ENCODE peak calls at places on chromosomes 2 and 18, in four cellular contexts. One of them, this sample, is unnamed.

GRCh38 chr18:39037925-39038324 is 1472.3 kb upstream of the CELF4 start:
- DNase-seq in lower lobe of right lung: no peak
- DNase-seq in tibial nerve: no peak
- DNase-seq in AG04450: no peak
- DNase-seq in this sample: no peak

GRCh38 chr2:227285741-227286140 is 39.3 kb upstream of the MFF start:
- DNase-seq in lower lobe of right lung: no peak
- DNase-seq in tibial nerve: no peak
- DNase-seq in AG04450: no peak
- DNase-seq in this sample: no peak

GRCh38 chr2:36650031-36650430 is 46.5 kb upstream of the VIT start:
- DNase-seq in lower lobe of right lung: no peak
- DNase-seq in tibial nerve: no peak
- DNase-seq in AG04450: no peak
- DNase-seq in this sample: peak; percentile 76

GRCh38 chr2:8452979-8453903 is 228.6 kb upstream of the ID2 start:
- DNase-seq in lower lobe of right lung: no peak
- DNase-seq in tibial nerve: no peak
- DNase-seq in AG04450: no peak
- DNase-seq in this sample: no peak

GRCh38 chr2:219405958-219406860 is 12.0 kb upstream of the DES start:
- DNase-seq in lower lobe of right lung: no peak
- DNase-seq in tibial nerve: no peak
- DNase-seq in AG04450: no peak
- DNase-seq in this sample: no peak

GRCh38 chr2:232925153-232925768 is 55.2 kb downstream of the SNORC start:
- DNase-seq in lower lobe of right lung: no peak
- DNase-seq in tibial nerve: no peak
- DNase-seq in AG04450: no peak
- DNase-seq in this sample: no peak

GRCh38 chr2:115678129-115678528 is 1235.7 kb downstream of the DPP10 start:
- DNase-seq in lower lobe of right lung: no peak
- DNase-seq in tibial nerve: no peak
- DNase-seq in AG04450: no peak
- DNase-seq in this sample: no peak

GRCh38 chr18:33818145-33818544 is 240.1 kb downstream of the ASXL3 start:
- DNase-seq in lower lobe of right lung: no peak
- DNase-seq in tibial nerve: no peak
- DNase-seq in AG04450: no peak
- DNase-seq in this sample: no peak

GRCh38 chr2:39607538-39608211 is 58.0 kb upstream of the TMEM178A start:
- DNase-seq in lower lobe of right lung: no peak
- DNase-seq in tibial nerve: no peak
- DNase-seq in AG04450: no peak
- DNase-seq in this sample: no peak

GRCh38 chr2:216341151-216341550 is 31.1 kb downstream of the MARCHF4 start:
- DNase-seq in lower lobe of right lung: no peak
- DNase-seq in tibial nerve: no peak
- DNase-seq in AG04450: no peak
- DNase-seq in this sample: no peak

GRCh38 chr2:133477614-133477990 is 90.7 kb downstream of the NCKAP5 start:
- DNase-seq in lower lobe of right lung: no peak
- DNase-seq in tibial nerve: no peak
- DNase-seq in AG04450: no peak
- DNase-seq in this sample: peak; percentile 94

GRCh38 chr18:10131036-10131774 is 217.4 kb downstream of the VAPA start:
- DNase-seq in lower lobe of right lung: no peak
- DNase-seq in tibial nerve: no peak
- DNase-seq in AG04450: no peak
- DNase-seq in this sample: no peak
- H3K4me3 ChIP-seq in lower lobe of right lung: peak overlapping the region; percentile 47
- H3K4me3 ChIP-seq in tibial nerve: peak overlapping the region; percentile 32
- H3K4me3 ChIP-seq in AG04450: no peak overlapping the region
- H3K4me3 ChIP-seq in this sample: no peak overlapping the region

DNA sequence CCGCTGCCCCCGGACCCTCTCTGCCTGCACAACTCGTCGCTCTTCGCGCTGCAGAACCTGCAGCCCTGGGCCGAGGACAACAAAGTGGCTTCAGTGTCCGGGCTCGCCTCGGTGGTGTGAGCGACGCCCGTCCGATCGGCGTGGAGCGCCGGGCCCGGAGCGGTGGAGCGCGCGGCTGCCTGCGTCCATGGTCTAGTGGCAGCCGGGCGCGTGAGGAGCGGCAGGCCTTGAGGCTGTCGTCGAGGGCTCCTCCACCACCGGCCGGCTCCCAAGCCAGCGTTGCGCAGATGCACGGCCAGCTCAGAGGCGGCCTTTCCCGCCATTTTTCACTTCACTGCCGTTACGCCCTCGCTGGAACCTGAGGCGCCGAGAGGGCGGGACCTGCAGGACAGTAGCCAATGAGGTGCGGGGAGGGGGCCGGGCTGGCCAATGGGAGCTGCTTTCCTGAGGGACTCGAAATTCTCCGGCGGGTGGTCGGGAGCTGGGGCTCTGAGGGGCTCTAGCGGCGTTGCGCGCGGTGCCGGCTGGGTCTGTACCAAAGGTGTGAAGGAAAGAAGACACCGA is 1.9 kb downstream of the TLX2 start:
- DNase-seq in lower lobe of right lung: peak; percentile 74
- DNase-seq in tibial nerve: no peak
- DNase-seq in AG04450: no peak
- DNase-seq in this sample: no peak
- H3K4me3 ChIP-seq in lower lobe of right lung: peak overlapping the region; percentile 47
- H3K4me3 ChIP-seq in tibial nerve: no peak overlapping the region
- H3K4me3 ChIP-seq in AG04450: peak overlapping the region; percentile 7
- H3K4me3 ChIP-seq in this sample: no peak overlapping the region

GRCh38 chr2:196262606-196263005 is 91.2 kb upstream of the STK17B start:
- DNase-seq in lower lobe of right lung: no peak
- DNase-seq in tibial nerve: no peak
- DNase-seq in AG04450: no peak
- DNase-seq in this sample: no peak

GRCh38 chr2:196259507-196260481 is 88.4 kb upstream of the STK17B start:
- DNase-seq in lower lobe of right lung: no peak
- DNase-seq in tibial nerve: no peak
- DNase-seq in AG04450: no peak
- DNase-seq in this sample: peak; percentile 56

GRCh38 chr2:196260546-196260945 is 89.2 kb upstream of the STK17B start:
- DNase-seq in lower lobe of right lung: no peak
- DNase-seq in tibial nerve: no peak
- DNase-seq in AG04450: no peak
- DNase-seq in this sample: no peak

GRCh38 chr2:196266351-196266750 is 95.0 kb upstream of the STK17B start:
- DNase-seq in lower lobe of right lung: no peak
- DNase-seq in tibial nerve: no peak
- DNase-seq in AG04450: no peak
- DNase-seq in this sample: peak; percentile 46

GRCh38 chr2:196263181-196263747 is 91.9 kb upstream of the STK17B start:
- DNase-seq in lower lobe of right lung: no peak
- DNase-seq in tibial nerve: no peak
- DNase-seq in AG04450: no peak
- DNase-seq in this sample: peak; percentile 90
- H3K4me3 ChIP-seq in lower lobe of right lung: no peak overlapping the region
- H3K4me3 ChIP-seq in tibial nerve: no peak overlapping the region
- H3K4me3 ChIP-seq in AG04450: no peak overlapping the region
- H3K4me3 ChIP-seq in this sample: no peak overlapping the region

DNA sequence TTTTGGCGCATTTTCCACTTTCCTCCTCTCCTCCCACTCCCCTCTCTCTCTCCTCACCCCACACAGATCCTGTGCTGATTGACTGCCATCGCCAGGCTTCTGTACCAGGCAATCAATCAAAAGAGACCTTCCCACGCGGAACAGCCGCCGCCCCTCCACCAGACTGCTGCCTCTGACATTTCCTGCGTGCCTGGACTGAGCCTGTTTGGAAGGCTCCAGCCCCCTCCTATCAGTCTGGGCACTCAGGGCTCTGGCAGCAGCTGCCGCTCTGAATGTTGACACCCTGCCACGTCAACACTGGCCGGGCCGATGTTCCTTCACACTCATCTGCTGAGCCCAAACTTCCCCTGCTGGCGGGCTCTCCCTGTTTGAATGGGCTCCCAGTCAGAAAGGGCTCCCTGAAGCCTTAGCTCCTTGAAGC is 467.7 kb downstream of the EPHA4 start:
- DNase-seq in lower lobe of right lung: peak; percentile 54
- DNase-seq in tibial nerve: peak; percentile 36
- DNase-seq in AG04450: no peak
- DNase-seq in this sample: peak; percentile 53
- H3K4me3 ChIP-seq in lower lobe of right lung: no peak overlapping the region
- H3K4me3 ChIP-seq in tibial nerve: no peak overlapping the region
- H3K4me3 ChIP-seq in AG04450: no peak overlapping the region
- H3K4me3 ChIP-seq in this sample: no peak overlapping the region

DNA sequence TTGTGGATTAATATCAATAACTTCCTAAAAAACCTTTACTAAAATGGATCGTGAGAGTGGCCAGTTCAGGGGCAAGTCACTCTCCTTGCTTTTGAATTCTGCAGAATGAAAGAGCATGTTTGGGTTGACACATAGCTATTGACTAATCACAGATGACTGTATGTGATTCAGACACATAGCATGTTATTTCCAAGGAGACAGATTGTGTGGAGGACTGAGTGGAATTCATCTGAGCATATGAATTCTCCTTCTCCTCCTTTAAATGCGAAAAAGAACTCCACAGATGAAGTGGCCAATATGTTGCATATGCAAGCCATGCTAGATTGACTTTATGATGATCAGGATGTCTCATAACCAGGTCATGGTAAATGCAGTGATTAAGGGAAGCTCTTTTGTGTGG is 249.4 kb upstream of the FAM98A start:
- DNase-seq in lower lobe of right lung: no peak
- DNase-seq in tibial nerve: no peak
- DNase-seq in AG04450: peak; percentile 13
- DNase-seq in this sample: peak; percentile 25
- H3K4me3 ChIP-seq in lower lobe of right lung: no peak overlapping the region
- H3K4me3 ChIP-seq in tibial nerve: no peak overlapping the region
- H3K4me3 ChIP-seq in AG04450: no peak overlapping the region
- H3K4me3 ChIP-seq in this sample: no peak overlapping the region

GRCh38 chr2:43942001-43942400 is 53.8 kb downstream of the LRPPRC start:
- DNase-seq in lower lobe of right lung: no peak
- DNase-seq in tibial nerve: no peak
- DNase-seq in AG04450: no peak
- DNase-seq in this sample: no peak
- H3K4me3 ChIP-seq in lower lobe of right lung: no peak overlapping the region
- H3K4me3 ChIP-seq in tibial nerve: no peak overlapping the region
- H3K4me3 ChIP-seq in AG04450: no peak overlapping the region
- H3K4me3 ChIP-seq in this sample: no peak overlapping the region

GRCh38 chr2:190179754-190180312 is 117.3 kb upstream of the MSTN start:
- DNase-seq in lower lobe of right lung: no peak
- DNase-seq in tibial nerve: no peak
- DNase-seq in AG04450: no peak
- DNase-seq in this sample: no peak
- H3K4me3 ChIP-seq in lower lobe of right lung: peak overlapping the region; percentile 70
- H3K4me3 ChIP-seq in tibial nerve: peak overlapping the region; percentile 80
- H3K4me3 ChIP-seq in AG04450: peak overlapping the region; percentile 64
- H3K4me3 ChIP-seq in this sample: peak overlapping the region; percentile 53